ENCODE peak calls at places on chromosomes 4 and X, in eight cellular contexts. O is mesothelial cell of epicardium, A is neural crest cell, N is GM13976, I is glutamatergic neuron, F is AG09319, P is uterus, V is right lobe of liver. L is an unnamed sample.

GRCh38 chr4:121143126-121143525 is 21.0 kb downstream of the TNIP3 start:
- DNase-seq in A (no peak), N (no peak), F (no peak), V (no peak), O (no peak), P (no peak), I (no peak), L (no peak)

GRCh38 chr4:63122955-63123354 is 1286.3 kb downstream of the TECRL start:
- DNase-seq in A (no peak), I (no peak), P (no peak), F (no peak), O (no peak), V (no peak), N (no peak), L (no peak)

GRCh38 chr4:36392049-36392448 is 110.6 kb downstream of the DTHD1 start:
- DNase-seq in P (no peak), V (no peak), A (no peak), O (no peak), F (no peak), N (no peak), I (no peak), L (no peak)

GRCh38 chr4:81682492-81682891 is 210.8 kb upstream of the RASGEF1B start:
- DNase-seq in O (no peak), F (no peak), A (no peak), N (no peak), P (no peak), I (no peak), V (no peak), L (no peak)

GRCh38 chr4:104128850-104129213 is 365.9 kb downstream of the CXXC4 start:
- DNase-seq in P (no peak), I (no peak), V (no peak), A (no peak), N (no peak), F (no peak), O (no peak), L (no peak)

GRCh38 chr4:178712486-178712885 is 1270.2 kb upstream of the AGA start:
- DNase-seq in F (no peak), A (no peak), I (no peak), P (no peak), V (no peak), O (no peak), N (no peak), L (no peak)

GRCh38 chr4:158760866-158761265 is 8.0 kb upstream of the FNIP2 start:
- DNase-seq in A (no peak), P (no peak), N (no peak), F (no peak), O (no peak), V (no peak), I (no peak), L (no peak)

GRCh38 chr4:128322986-128323385 is 35.4 kb upstream of the PGRMC2 start:
- DNase-seq in P (no peak), F (no peak), I (no peak), O (no peak), N (no peak), V (no peak), A (no peak), L (no peak)

GRCh38 chr4:8228319-8229250 is 29.5 kb downstream of the SH3TC1 start:
- DNase-seq in I (no peak), O (no peak), N (peak), A (no peak), F (peak), V (peak), P (peak), L (no peak)

GRCh38 chr4:1375761-1376322 is 28.8 kb downstream of the UVSSA start:
- DNase-seq in O (no peak), V (peak), P (no peak), I (no peak), N (no peak), F (no peak), A (no peak), L (no peak)

GRCh38 chr4:114267976-114268375 is 288.5 kb upstream of the ARSJ start:
- DNase-seq in I (no peak), A (no peak), F (no peak), P (no peak), N (no peak), O (no peak), V (no peak), L (no peak)

GRCh38 chr4:153758136-153758535 is 1.7 kb downstream of the RNF175 start:
- DNase-seq in V (no peak), I (no peak), N (no peak), F (no peak), P (no peak), O (no peak), A (no peak), L (no peak)

GRCh38 chrX:11629593-11630211 is 36.0 kb downstream of the ARHGAP6 start:
- DNase-seq in P (peak), V (no peak), N (peak), I (no peak), O (no peak), F (peak), A (no peak), L (no peak)

GRCh38 chr4:4913147-4913561 is 53.7 kb downstream of the MSX1 start:
- DNase-seq in P (peak), A (no peak), O (no peak), F (no peak), I (no peak), N (no peak), V (no peak), L (no peak)

GRCh38 chrX:144566592-144566991 is 680.7 kb upstream of the SPANXN1 start:
- DNase-seq in N (no peak), O (no peak), I (peak), V (no peak), A (no peak), F (no peak), P (no peak), L (no peak)

DNA sequence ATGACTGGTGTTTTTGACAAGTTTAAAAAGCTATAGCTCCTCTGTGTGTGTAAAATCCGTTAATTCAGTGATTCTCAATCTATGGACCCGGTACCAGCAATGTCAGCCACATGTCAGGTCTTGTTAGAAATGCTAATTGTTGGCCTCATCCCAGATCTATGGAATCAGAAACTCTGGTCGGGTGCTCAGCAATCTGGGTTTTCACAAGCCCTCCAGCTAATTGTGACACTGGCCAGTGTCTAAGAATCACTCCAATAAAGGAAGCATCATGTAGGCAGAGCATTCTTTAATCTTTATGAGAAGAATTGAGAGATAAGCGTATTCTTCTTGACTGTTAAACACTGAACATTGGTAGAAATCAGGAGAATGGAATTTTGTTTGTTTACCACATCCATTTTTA is 1498.2 kb upstream of the TENM3 start:
- DNase-seq in I (no peak), P (no peak), V (no peak), F (no peak), O (no peak), N (no peak), A (no peak), L (no peak)
- TF ChIP-seq CTCF in I (no peak), P (no peak), V (no peak), F (no peak), O (no peak), N (no peak), A (no peak), L (no peak)

DNA sequence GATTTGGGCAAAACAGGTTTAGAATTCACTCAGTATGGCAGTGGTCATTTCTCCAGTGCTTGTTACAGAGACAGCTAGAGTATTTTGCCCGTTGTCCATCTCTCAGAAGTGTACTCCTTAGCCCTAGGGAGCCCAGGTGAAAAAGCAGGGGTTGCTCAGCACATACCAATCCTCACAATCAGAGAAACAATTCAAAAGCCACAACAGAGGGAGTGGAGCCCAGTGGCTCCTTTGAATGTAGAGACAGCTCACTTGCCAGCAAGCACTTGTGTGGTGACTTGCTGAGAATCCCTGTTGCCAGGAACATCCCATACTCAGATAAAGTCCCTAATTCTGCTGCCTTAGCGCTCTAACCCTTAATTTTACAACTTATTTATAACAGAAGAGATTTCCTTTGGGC is 1488.3 kb downstream of the RPA4 start:
- DNase-seq in P (no peak), F (no peak), N (no peak), I (no peak), O (no peak), V (no peak), A (no peak), L (no peak)
- TF ChIP-seq CTCF in P (no peak), F (no peak), N (no peak), I (no peak), O (no peak), V (no peak), A (no peak), L (no peak)

DNA sequence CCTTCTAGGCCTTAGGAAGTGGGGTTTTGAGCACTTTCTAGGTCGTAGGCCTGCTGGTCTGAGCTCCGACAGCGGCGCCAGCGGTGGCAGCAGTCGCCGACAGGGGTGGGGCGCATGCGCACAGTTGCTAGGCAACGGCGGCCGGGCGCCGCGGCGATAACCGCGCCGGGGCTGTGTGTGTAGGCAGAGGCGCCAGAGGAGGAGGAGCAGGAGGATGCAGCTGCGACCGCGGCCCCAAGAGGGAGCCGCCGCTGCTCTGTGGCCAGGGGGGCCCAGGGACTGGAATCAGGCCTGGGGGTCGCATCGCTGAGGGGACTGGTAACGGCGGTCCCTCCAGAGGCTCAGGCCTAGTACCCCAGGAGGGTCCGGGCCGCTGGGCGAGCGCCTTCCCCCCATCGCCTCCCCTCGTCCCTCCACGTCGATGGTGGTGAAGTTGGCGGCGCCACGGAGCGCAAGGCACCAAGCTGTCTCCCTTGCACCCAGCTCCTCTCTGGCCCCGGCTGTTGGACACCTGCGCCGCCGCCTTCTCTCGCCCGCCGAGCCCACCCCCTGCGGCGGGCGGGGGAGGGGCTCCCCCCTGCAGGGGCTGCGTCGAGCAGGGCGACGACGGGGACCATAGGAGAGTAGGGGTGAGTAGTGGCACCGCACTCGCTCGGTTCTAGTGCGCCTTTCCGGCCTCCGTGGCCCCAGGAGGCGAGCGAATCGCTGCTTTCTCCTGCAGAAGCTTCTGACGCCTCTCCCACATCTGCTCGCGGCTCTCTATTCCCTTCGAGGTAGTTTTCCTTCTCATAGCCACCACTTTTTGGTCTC is 58.6 kb upstream of the ZC4H2 start:
- DNase-seq in A (peak), F (peak), I (peak), V (peak), O (peak), P (peak), N (peak), L (peak)
- TF ChIP-seq CTCF in A (peak), F (peak), I (no peak), V (peak), O (no peak), P (peak), N (peak), L (peak)

GRCh38 chrX:151821226-151821625 is 86.7 kb downstream of the CNGA2 start:
- DNase-seq in P (no peak), F (no peak), V (no peak), A (no peak), O (no peak), N (no peak), I (no peak), L (no peak)

GRCh38 chrX:151830911-151831310 is 81.8 kb upstream of the MAGEA4 start:
- DNase-seq in F (no peak), I (no peak), A (no peak), P (no peak), N (no peak), O (no peak), V (no peak), L (no peak)

GRCh38 chrX:151828434-151829080 is 84.1 kb upstream of the MAGEA4 start:
- DNase-seq in O (no peak), V (no peak), I (no peak), P (no peak), F (no peak), A (no peak), N (no peak), L (no peak)

DNA sequence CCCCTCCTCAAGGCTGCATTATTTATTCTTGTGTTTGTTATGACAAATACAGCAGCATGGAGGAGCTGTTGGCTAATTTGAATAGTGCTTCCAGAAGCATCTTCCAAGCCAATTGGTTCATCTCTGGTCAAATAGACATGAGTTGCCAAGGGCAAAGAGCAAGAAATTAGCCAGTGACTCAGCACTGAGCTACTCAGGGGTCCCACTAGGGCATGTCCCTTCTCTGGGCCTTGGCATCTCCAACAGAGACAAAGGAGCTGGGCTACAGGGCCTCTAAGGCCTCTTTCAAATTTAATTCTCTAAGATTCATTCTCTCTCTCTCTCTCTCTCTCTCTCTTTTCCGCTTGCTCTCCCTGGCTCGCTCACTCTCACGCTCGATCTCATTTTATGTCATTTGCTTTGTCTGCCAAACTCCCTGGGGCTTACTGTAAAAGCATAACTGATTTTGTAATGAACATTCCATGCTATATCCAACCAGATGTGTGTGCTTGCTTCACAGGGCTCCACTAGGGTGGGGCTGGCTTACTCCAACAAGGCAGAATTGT is 86.7 kb upstream of the MAGEA4 start:
- DNase-seq in P (peak), I (no peak), O (no peak), N (no peak), F (peak), V (no peak), A (no peak), L (no peak)
- TF ChIP-seq CTCF in P (no peak), I (no peak), O (no peak), N (no peak), F (peak), V (no peak), A (no peak), L (no peak)

GRCh38 chr4:76105652-76106051 is 31.1 kb downstream of the ART3 start:
- DNase-seq in F (no peak), O (no peak), V (no peak), A (no peak), I (no peak), N (no peak), P (no peak), L (no peak)
- TF ChIP-seq CTCF in F (no peak), O (no peak), V (no peak), A (no peak), I (no peak), N (no peak), P (no peak), L (no peak)

DNA sequence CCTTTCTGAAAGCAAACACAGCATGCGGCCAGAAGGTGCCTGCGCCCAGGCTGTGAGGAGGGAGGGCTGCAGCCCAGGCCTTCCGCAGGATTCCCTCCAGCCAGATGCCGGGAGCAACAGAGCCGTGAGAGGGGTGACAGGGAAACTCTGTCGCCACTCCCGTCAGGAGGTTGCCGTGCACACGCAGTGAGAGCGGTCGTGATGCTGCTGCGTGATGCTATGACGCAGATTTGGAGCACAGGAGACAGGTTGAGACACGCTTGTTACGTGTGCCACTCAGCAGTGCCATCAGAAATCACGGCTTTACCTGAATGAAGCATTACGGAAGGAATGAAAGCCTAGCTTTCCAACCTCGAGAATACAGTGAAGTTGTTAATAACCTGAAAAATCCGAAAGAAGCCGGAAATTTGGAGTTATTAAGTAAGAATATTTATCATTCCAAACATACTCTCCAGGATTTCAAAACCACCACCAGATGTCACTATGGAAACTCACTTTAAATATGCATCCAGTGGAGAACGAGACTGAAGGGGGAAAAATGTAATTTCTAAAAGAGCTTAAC is 54.4 kb downstream of the FAT1 start:
- DNase-seq in N (no peak), F (peak), A (no peak), P (no peak), O (no peak), V (no peak), I (peak), L (no peak)
- TF ChIP-seq CTCF in N (no peak), F (peak), A (peak), P (peak), O (peak), V (peak), I (no peak), L (peak)

GRCh38 chr4:122150896-122151295 is 1.2 kb upstream of the BLTP1 start:
- DNase-seq in V (no peak), F (no peak), P (no peak), O (no peak), N (no peak), I (no peak), A (no peak), L (no peak)

GRCh38 chr4:122156819-122157218 is 4.7 kb downstream of the BLTP1 start:
- DNase-seq in N (peak), O (no peak), P (no peak), I (no peak), V (no peak), F (no peak), A (no peak), L (no peak)

GRCh38 chr4:122146652-122147051 is 5.5 kb upstream of the BLTP1 start:
- DNase-seq in O (no peak), V (no peak), F (no peak), N (no peak), I (no peak), A (no peak), P (no peak), L (no peak)

GRCh38 chr4:122152699-122153328 is 683 bp downstream of the BLTP1 start:
- DNase-seq in P (no peak), N (peak), A (peak), F (no peak), I (peak), V (peak), O (peak), L (peak)

DNA sequence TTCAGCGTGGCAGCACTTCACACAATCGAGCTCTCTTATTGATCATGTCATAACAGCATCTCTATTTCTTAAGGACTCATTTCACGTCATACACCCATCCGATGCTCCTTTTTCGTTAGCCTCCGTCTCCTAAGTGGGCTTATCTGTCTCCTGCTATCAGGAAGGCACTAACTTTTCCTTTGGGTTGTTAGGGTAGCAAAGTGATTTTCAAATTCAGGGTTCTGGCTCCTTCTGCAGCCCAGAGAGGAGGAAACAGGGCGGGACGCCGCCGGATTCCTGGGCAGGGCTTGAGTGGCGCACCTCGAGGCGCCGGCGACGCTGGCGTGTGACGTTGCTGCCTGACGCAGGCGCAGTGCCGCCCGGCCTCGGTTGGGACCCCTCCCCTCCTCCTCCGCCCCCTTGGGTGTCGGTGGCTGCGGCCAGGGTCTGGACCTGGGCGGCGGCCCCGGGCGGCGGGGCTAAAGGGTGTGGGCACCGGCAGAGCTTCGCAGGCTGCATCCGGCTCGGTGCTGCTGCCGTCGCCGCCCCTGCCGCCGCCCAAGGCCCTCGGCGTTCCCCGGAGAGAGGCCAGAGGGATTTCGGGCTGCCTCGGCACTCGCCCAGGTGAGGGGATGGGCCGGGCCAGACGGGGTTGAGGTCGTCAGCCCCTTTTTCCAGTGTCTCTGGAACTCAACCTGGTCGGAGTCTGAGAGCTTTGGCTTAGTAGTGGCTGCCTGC is at the start of gene BLTP1:
- DNase-seq in I (peak), V (peak), A (peak), O (peak), P (peak), N (peak), F (peak), L (peak)
- TF ChIP-seq CTCF in I (no peak), V (no peak), A (no peak), O (no peak), P (no peak), N (no peak), F (peak), L (no peak)